ENCODE peak calls at places on chromosome 5, in ten cellular contexts. T is uterus, M is IMR-90, Q is upper lobe of left lung, E is adrenal gland, Y is spleen, F is body of pancreas, U is lower leg skin, H is stomach, D is GM12891. P is an unnamed sample.

GRCh38 chr5:148910216-148910615 is 83.8 kb downstream of the ADRB2 start:
- DNase-seq in F (no peak), H (no peak), M (no peak), Q (no peak), Y (no peak), E (no peak), T (no peak), D (no peak), U (no peak), P (no peak)

GRCh38 chr5:74588415-74588814 is 52.1 kb downstream of the ENC1 start:
- DNase-seq in T (no peak), F (no peak), D (no peak), M (no peak), Y (no peak), E (no peak), H (no peak), Q (no peak), U (no peak), P (no peak)

GRCh38 chr5:61293051-61293450 is 39.0 kb upstream of the ZSWIM6 start:
- DNase-seq in D (no peak), U (no peak), T (no peak), H (peak; percentile 89), M (no peak), Y (no peak), F (peak; percentile 72), E (no peak), Q (no peak), P (no peak)

GRCh38 chr5:92885950-92886349 is 695.1 kb downstream of the NR2F1-AS1 start:
- DNase-seq in U (no peak), Q (no peak), T (no peak), D (no peak), Y (no peak), M (no peak), H (no peak), E (no peak), F (no peak), P (no peak)

GRCh38 chr5:150734579-150735384 is 24.0 kb downstream of the DCTN4 start:
- DNase-seq in H (peak; percentile 49), Y (peak; percentile 90), F (peak; percentile 24), Q (peak; percentile 77), T (no peak), M (no peak), E (peak; percentile 60), D (no peak), U (peak; percentile 47), P (peak; percentile 48)

GRCh38 chr5:177496111-177497010 is 1.0 kb downstream of the PDLIM7 start:
- DNase-seq in Y (peak; percentile 82), D (peak; percentile 65), E (peak; percentile 69), M (peak; percentile 94), T (peak; percentile 93), U (no peak), H (peak; percentile 51), F (no peak), Q (peak; percentile 74), P (peak; percentile 66)

GRCh38 chr5:37532976-37533740 is 154.0 kb downstream of the WDR70 start:
- DNase-seq in E (no peak), Y (no peak), Q (no peak), D (no peak), M (no peak), F (no peak), H (no peak), U (no peak), T (no peak), P (no peak)

GRCh38 chr5:18010053-18010452 is 375.8 kb downstream of the TAF11L14 start:
- DNase-seq in Q (no peak), U (no peak), D (no peak), M (no peak), T (no peak), H (no peak), F (no peak), E (no peak), Y (no peak), P (no peak)

GRCh38 chr5:67063055-67063454 is 133.5 kb downstream of the CD180 start:
- DNase-seq in Y (no peak), Q (no peak), D (no peak), H (no peak), M (no peak), T (no peak), E (no peak), U (no peak), F (no peak), P (no peak)

GRCh38 chr5:74094096-74094778 is 468.2 kb downstream of the ARHGEF28 start:
- DNase-seq in E (no peak), D (no peak), M (no peak), F (no peak), T (no peak), Y (no peak), H (no peak), Q (no peak), U (no peak), P (no peak)

GRCh38 chr5:64987768-64988167 is 219.0 kb downstream of the CWC27 start:
- DNase-seq in H (no peak), F (no peak), M (no peak), Q (no peak), Y (no peak), U (no peak), T (no peak), E (no peak), D (no peak), P (no peak)

GRCh38 chr5:81639556-81639955 is 111.3 kb downstream of the SSBP2 start:
- DNase-seq in Y (no peak), M (peak; percentile 33), U (no peak), E (no peak), F (no peak), H (no peak), T (no peak), D (no peak), Q (no peak), P (no peak)

GRCh38 chr5:14440598-14441401 is 140.8 kb upstream of the OTULINL start:
- DNase-seq in Q (no peak), E (peak; percentile 30), M (peak; percentile 97), T (peak; percentile 74), F (no peak), U (no peak), H (no peak), D (no peak), Y (no peak), P (no peak)

GRCh38 chr5:55307383-55308253 is at the start of the genes DHX29 and MTREX:
- DNase-seq in F (peak; percentile 90), H (peak; percentile 92), E (peak; percentile 93), T (peak; percentile 91), U (peak; percentile 89), Q (peak; percentile 93), M (peak; percentile 91), D (peak; percentile 72), Y (peak; percentile 97), P (peak; percentile 95)
- TF ChIP-seq POLR2A in F (peak; percentile 54), H (no peak), E (peak; percentile 79), T (peak; percentile 36), U (no peak), Q (peak; percentile 57), M (peak; percentile 90), D (peak; percentile 98), Y (peak; percentile 36), P (peak; percentile 90)

GRCh38 chr5:108974594-108974993 is 226.9 kb downstream of the FER start:
- DNase-seq in D (no peak), Q (no peak), U (no peak), Y (no peak), E (no peak), F (no peak), H (no peak), M (no peak), T (no peak), P (no peak)
- TF ChIP-seq POLR2A in D (no peak), Q (no peak), U (no peak), Y (no peak), E (no peak), F (no peak), H (no peak), M (no peak), T (no peak), P (no peak)

GRCh38 chr5:125376059-125376641 is 629.7 kb upstream of the ZNF608 start:
- DNase-seq in D (no peak), U (no peak), T (peak; percentile 19), Y (no peak), M (no peak), Q (no peak), F (no peak), H (no peak), E (no peak), P (no peak)
- TF ChIP-seq POLR2A in D (no peak), U (no peak), T (no peak), Y (no peak), M (no peak), Q (no peak), F (no peak), H (no peak), E (no peak), P (no peak)

GRCh38 chr5:179797741-179798140 is 4.0 kb downstream of the LTC4S start:
- DNase-seq in F (no peak), Q (no peak), E (peak; percentile 25), H (no peak), U (no peak), D (no peak), T (no peak), M (no peak), Y (peak; percentile 71), P (no peak)

GRCh38 chr5:179796877-179797608 is 3.3 kb downstream of the LTC4S start:
- DNase-seq in M (no peak), F (peak; percentile 18), Y (peak; percentile 75), H (no peak), U (no peak), D (no peak), E (peak; percentile 24), Q (no peak), T (peak; percentile 21), P (no peak)

GRCh38 chr5:179795049-179795862 is 1.5 kb downstream of the LTC4S start:
- DNase-seq in Y (peak; percentile 78), E (peak; percentile 70), Q (peak; percentile 72), U (no peak), D (no peak), F (peak; percentile 33), M (no peak), H (peak; percentile 31), T (peak; percentile 38), P (no peak)

GRCh38 chr5:179794575-179794974 is 789 bp downstream of the LTC4S start:
- DNase-seq in Y (peak; percentile 79), F (no peak), D (no peak), H (no peak), E (peak; percentile 21), Q (no peak), M (no peak), U (no peak), T (no peak), P (no peak)

DNA sequence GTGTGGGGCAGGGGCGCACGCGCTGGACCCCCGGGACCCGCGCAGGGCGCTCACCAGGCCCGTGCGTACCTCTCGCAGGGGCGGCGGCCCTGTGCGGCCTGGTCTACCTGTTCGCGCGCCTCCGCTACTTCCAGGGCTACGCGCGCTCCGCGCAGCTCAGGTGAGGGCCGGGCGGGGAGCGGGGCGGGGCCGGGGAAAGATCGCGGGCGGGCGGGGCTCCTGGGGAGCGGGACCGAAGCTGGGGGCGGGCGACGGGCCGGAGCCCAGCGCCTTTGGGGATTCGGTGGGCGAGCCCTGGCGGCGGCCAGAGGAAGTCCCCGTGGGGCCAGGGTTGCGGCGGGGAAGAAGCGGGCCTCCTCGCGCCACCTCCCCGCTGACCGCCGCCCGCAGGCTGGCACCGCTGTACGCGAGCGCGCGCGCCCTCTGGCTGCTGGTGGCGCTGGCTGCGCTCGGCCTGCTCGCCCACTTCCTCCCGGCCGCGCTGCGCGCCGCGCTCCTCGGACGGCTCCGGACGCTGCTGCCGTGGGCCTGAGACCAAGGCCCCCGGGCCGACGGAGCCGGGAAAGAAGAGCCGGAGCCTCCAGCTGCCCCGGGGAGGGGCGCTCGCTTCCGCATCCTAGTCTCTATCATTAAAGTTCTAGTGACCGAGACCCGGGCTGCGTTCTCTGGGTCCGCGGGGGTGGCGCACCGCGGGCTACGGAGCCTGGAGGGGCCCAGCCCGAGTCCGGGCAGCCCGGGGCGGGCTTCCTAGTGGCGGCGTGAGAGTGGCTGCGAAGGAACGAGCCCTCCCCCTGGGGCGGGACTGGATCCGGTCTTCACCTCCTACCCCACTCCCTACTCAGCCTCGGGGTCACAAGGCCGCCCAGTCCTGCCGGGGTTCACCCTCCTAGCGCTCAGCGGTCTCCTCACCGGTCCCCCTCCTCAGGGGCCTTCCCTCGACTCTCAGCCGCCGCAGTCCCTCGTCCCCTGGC is 2.4 kb downstream of the LTC4S start:
- DNase-seq in T (peak; percentile 67), M (peak; percentile 78), E (peak; percentile 84), U (peak; percentile 70), Y (peak; percentile 98), H (peak; percentile 87), F (peak; percentile 84), D (peak; percentile 78), Q (peak; percentile 89), P (peak; percentile 84)
- TF ChIP-seq POLR2A in T (peak; percentile 6), M (peak; percentile 27), E (peak; percentile 48), U (no peak), Y (no peak), H (no peak), F (peak; percentile 40), D (peak; percentile 63), Q (peak; percentile 30), P (no peak)

P was measured in erythroblast.